ENCODE peak calls at places on chromosomes 12 and 14, in ten cellular contexts. One of them, this sample, is unnamed.

GRCh38 chr12:5230151-5230550 is 186.5 kb downstream of the KCNA5 start:
- DNase-seq in K562: no peak
- DNase-seq in cardiac muscle cell: no peak
- DNase-seq in fibroblast of mammary gland: no peak
- DNase-seq in dorsolateral prefrontal cortex: no peak
- DNase-seq in HFF-Myc: peak
- DNase-seq in thoracic aorta: no peak
- DNase-seq in pancreas: no peak
- DNase-seq in upper lobe of right lung: no peak
- DNase-seq in fibroblast of lung: peak
- DNase-seq in this sample: no peak

GRCh38 chr12:32891526-32891925 is 5.1 kb downstream of the PKP2 start:
- DNase-seq in K562: no peak
- DNase-seq in cardiac muscle cell: no peak
- DNase-seq in fibroblast of mammary gland: no peak
- DNase-seq in dorsolateral prefrontal cortex: no peak
- DNase-seq in HFF-Myc: no peak
- DNase-seq in thoracic aorta: no peak
- DNase-seq in pancreas: no peak
- DNase-seq in upper lobe of right lung: no peak
- DNase-seq in fibroblast of lung: no peak
- DNase-seq in this sample: no peak

GRCh38 chr14:40053396-40053795 is 621.2 kb upstream of the FBXO33 start:
- DNase-seq in K562: no peak
- DNase-seq in cardiac muscle cell: no peak
- DNase-seq in fibroblast of mammary gland: no peak
- DNase-seq in dorsolateral prefrontal cortex: no peak
- DNase-seq in HFF-Myc: no peak
- DNase-seq in thoracic aorta: no peak
- DNase-seq in pancreas: no peak
- DNase-seq in upper lobe of right lung: no peak
- DNase-seq in fibroblast of lung: no peak
- DNase-seq in this sample: peak

GRCh38 chr12:108307006-108307405 is 32.1 kb downstream of the CMKLR1 start:
- DNase-seq in K562: no peak
- DNase-seq in cardiac muscle cell: no peak
- DNase-seq in fibroblast of mammary gland: peak
- DNase-seq in dorsolateral prefrontal cortex: no peak
- DNase-seq in HFF-Myc: peak
- DNase-seq in thoracic aorta: no peak
- DNase-seq in pancreas: no peak
- DNase-seq in upper lobe of right lung: no peak
- DNase-seq in fibroblast of lung: peak
- DNase-seq in this sample: no peak

GRCh38 chr12:112169966-112170365 is 44.6 kb downstream of the TRAFD1 start:
- DNase-seq in K562: no peak
- DNase-seq in cardiac muscle cell: no peak
- DNase-seq in fibroblast of mammary gland: no peak
- DNase-seq in dorsolateral prefrontal cortex: no peak
- DNase-seq in HFF-Myc: no peak
- DNase-seq in thoracic aorta: no peak
- DNase-seq in pancreas: peak
- DNase-seq in upper lobe of right lung: peak
- DNase-seq in fibroblast of lung: no peak
- DNase-seq in this sample: no peak

GRCh38 chr14:33210304-33210703 is 271.6 kb downstream of the NPAS3 start:
- DNase-seq in K562: no peak
- DNase-seq in cardiac muscle cell: peak
- DNase-seq in fibroblast of mammary gland: peak
- DNase-seq in dorsolateral prefrontal cortex: no peak
- DNase-seq in HFF-Myc: peak
- DNase-seq in thoracic aorta: no peak
- DNase-seq in pancreas: no peak
- DNase-seq in upper lobe of right lung: no peak
- DNase-seq in fibroblast of lung: peak
- DNase-seq in this sample: no peak

GRCh38 chr12:3101309-3102022 is 24.3 kb downstream of the TSPAN9 start:
- DNase-seq in K562: no peak
- DNase-seq in cardiac muscle cell: no peak
- DNase-seq in fibroblast of mammary gland: no peak
- DNase-seq in dorsolateral prefrontal cortex: no peak
- DNase-seq in HFF-Myc: no peak
- DNase-seq in thoracic aorta: no peak
- DNase-seq in pancreas: no peak
- DNase-seq in upper lobe of right lung: no peak
- DNase-seq in fibroblast of lung: peak
- DNase-seq in this sample: no peak

GRCh38 chr14:57974896-57975295 is 109.0 kb upstream of the SLC35F4 start:
- DNase-seq in K562: no peak
- DNase-seq in cardiac muscle cell: no peak
- DNase-seq in fibroblast of mammary gland: no peak
- DNase-seq in dorsolateral prefrontal cortex: no peak
- DNase-seq in HFF-Myc: no peak
- DNase-seq in thoracic aorta: no peak
- DNase-seq in pancreas: no peak
- DNase-seq in upper lobe of right lung: no peak
- DNase-seq in fibroblast of lung: no peak
- DNase-seq in this sample: peak

GRCh38 chr12:8916154-8916553 is 1.8 kb downstream of the PHC1 start:
- DNase-seq in K562: no peak
- DNase-seq in cardiac muscle cell: no peak
- DNase-seq in fibroblast of mammary gland: no peak
- DNase-seq in dorsolateral prefrontal cortex: no peak
- DNase-seq in HFF-Myc: no peak
- DNase-seq in thoracic aorta: no peak
- DNase-seq in pancreas: no peak
- DNase-seq in upper lobe of right lung: no peak
- DNase-seq in fibroblast of lung: no peak
- DNase-seq in this sample: no peak

GRCh38 chr14:22231022-22231421 is 358.0 kb downstream of the DAD1 start:
- DNase-seq in K562: no peak
- DNase-seq in cardiac muscle cell: no peak
- DNase-seq in fibroblast of mammary gland: no peak
- DNase-seq in dorsolateral prefrontal cortex: no peak
- DNase-seq in HFF-Myc: no peak
- DNase-seq in thoracic aorta: no peak
- DNase-seq in pancreas: no peak
- DNase-seq in upper lobe of right lung: no peak
- DNase-seq in fibroblast of lung: no peak
- DNase-seq in this sample: no peak

GRCh38 chr14:88872976-88873375 is 48.5 kb downstream of the TTC8 start:
- DNase-seq in K562: no peak
- DNase-seq in cardiac muscle cell: no peak
- DNase-seq in fibroblast of mammary gland: no peak
- DNase-seq in dorsolateral prefrontal cortex: no peak
- DNase-seq in HFF-Myc: no peak
- DNase-seq in thoracic aorta: no peak
- DNase-seq in pancreas: no peak
- DNase-seq in upper lobe of right lung: no peak
- DNase-seq in fibroblast of lung: no peak
- DNase-seq in this sample: no peak

GRCh38 chr12:43964966-43965365 is 129.1 kb downstream of the TMEM117 start:
- DNase-seq in K562: no peak
- DNase-seq in cardiac muscle cell: no peak
- DNase-seq in fibroblast of mammary gland: peak
- DNase-seq in dorsolateral prefrontal cortex: no peak
- DNase-seq in HFF-Myc: no peak
- DNase-seq in thoracic aorta: no peak
- DNase-seq in pancreas: no peak
- DNase-seq in upper lobe of right lung: no peak
- DNase-seq in fibroblast of lung: peak
- DNase-seq in this sample: no peak

DNA sequence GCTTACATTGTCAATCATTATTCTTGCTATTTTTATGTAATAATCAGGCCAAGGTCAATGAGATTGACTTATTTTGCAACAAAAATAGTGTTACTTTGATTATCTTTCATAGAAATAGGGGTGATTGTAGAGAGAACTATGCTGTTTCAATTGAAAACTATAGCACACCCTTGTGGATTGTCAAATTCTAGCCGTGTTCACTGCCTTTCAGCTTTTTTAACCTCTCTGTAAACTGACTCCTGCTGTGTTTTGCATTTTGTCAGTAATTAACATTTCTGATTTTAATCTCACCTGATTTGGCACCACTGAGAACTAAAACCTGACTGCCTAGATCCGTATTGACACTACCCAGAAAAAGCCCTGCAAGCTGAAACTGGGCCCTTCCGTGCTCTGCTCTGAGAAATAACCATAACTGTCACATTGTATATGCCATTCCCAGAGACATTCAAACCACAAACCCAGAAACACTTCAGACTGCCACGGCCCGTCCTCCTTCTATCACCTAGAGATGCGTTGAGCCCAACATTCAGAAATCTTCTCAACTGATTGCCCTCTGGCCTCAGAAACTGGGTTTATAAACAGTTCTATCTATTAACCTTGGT is 26.6 kb upstream of the ETV6 start:
- DNase-seq in K562: no peak
- DNase-seq in cardiac muscle cell: peak
- DNase-seq in fibroblast of mammary gland: no peak
- DNase-seq in dorsolateral prefrontal cortex: no peak
- DNase-seq in HFF-Myc: no peak
- DNase-seq in thoracic aorta: no peak
- DNase-seq in pancreas: no peak
- DNase-seq in upper lobe of right lung: no peak
- DNase-seq in fibroblast of lung: no peak
- DNase-seq in this sample: no peak
- TF ChIP-seq CTCF in K562: no peak
- TF ChIP-seq CTCF in cardiac muscle cell: peak
- TF ChIP-seq CTCF in fibroblast of mammary gland: peak
- TF ChIP-seq CTCF in dorsolateral prefrontal cortex: no peak
- TF ChIP-seq CTCF in HFF-Myc: no peak
- TF ChIP-seq CTCF in thoracic aorta: no peak
- TF ChIP-seq CTCF in pancreas: no peak
- TF ChIP-seq CTCF in upper lobe of right lung: peak
- TF ChIP-seq CTCF in fibroblast of lung: no peak
- TF ChIP-seq CTCF in this sample: peak

GRCh38 chr14:96001866-96002510 is 37.2 kb upstream of the C14orf132 start:
- DNase-seq in K562: no peak
- DNase-seq in cardiac muscle cell: no peak
- DNase-seq in fibroblast of mammary gland: no peak
- DNase-seq in dorsolateral prefrontal cortex: no peak
- DNase-seq in HFF-Myc: no peak
- DNase-seq in thoracic aorta: no peak
- DNase-seq in pancreas: peak
- DNase-seq in upper lobe of right lung: no peak
- DNase-seq in fibroblast of lung: peak
- DNase-seq in this sample: no peak
- H3K4me3 ChIP-seq in K562: no peak
- H3K4me3 ChIP-seq in cardiac muscle cell: no peak
- H3K4me3 ChIP-seq in fibroblast of mammary gland: no peak
- H3K4me3 ChIP-seq in dorsolateral prefrontal cortex: no peak
- H3K4me3 ChIP-seq in HFF-Myc: no peak
- H3K4me3 ChIP-seq in thoracic aorta: no peak
- H3K4me3 ChIP-seq in pancreas: no peak
- H3K4me3 ChIP-seq in upper lobe of right lung: no peak
- H3K4me3 ChIP-seq in fibroblast of lung: no peak
- H3K4me3 ChIP-seq in this sample: no peak

GRCh38 chr14:106518054-106518943 is 991.9 kb downstream of the TMEM121 start:
- DNase-seq in K562: peak
- DNase-seq in cardiac muscle cell: no peak
- DNase-seq in fibroblast of mammary gland: no peak
- DNase-seq in dorsolateral prefrontal cortex: no peak
- DNase-seq in HFF-Myc: no peak
- DNase-seq in thoracic aorta: no peak
- DNase-seq in pancreas: no peak
- DNase-seq in upper lobe of right lung: peak
- DNase-seq in fibroblast of lung: no peak
- DNase-seq in this sample: no peak
- TF ChIP-seq CTCF in K562: peak
- TF ChIP-seq CTCF in cardiac muscle cell: no peak
- TF ChIP-seq CTCF in fibroblast of mammary gland: no peak
- TF ChIP-seq CTCF in dorsolateral prefrontal cortex: no peak
- TF ChIP-seq CTCF in HFF-Myc: no peak
- TF ChIP-seq CTCF in thoracic aorta: no peak
- TF ChIP-seq CTCF in pancreas: no peak
- TF ChIP-seq CTCF in upper lobe of right lung: peak
- TF ChIP-seq CTCF in fibroblast of lung: no peak
- TF ChIP-seq CTCF in this sample: no peak

GRCh38 chr14:93528884-93529558 is 98.3 kb downstream of the UNC79 start:
- DNase-seq in K562: no peak
- DNase-seq in cardiac muscle cell: no peak
- DNase-seq in fibroblast of mammary gland: no peak
- DNase-seq in dorsolateral prefrontal cortex: no peak
- DNase-seq in HFF-Myc: no peak
- DNase-seq in thoracic aorta: no peak
- DNase-seq in pancreas: no peak
- DNase-seq in upper lobe of right lung: no peak
- DNase-seq in fibroblast of lung: no peak
- DNase-seq in this sample: no peak

GRCh38 chr14:93527076-93527692 is 96.4 kb downstream of the UNC79 start:
- DNase-seq in K562: no peak
- DNase-seq in cardiac muscle cell: no peak
- DNase-seq in fibroblast of mammary gland: peak
- DNase-seq in dorsolateral prefrontal cortex: no peak
- DNase-seq in HFF-Myc: no peak
- DNase-seq in thoracic aorta: no peak
- DNase-seq in pancreas: no peak
- DNase-seq in upper lobe of right lung: no peak
- DNase-seq in fibroblast of lung: no peak
- DNase-seq in this sample: peak

GRCh38 chr14:93522221-93522620 is 91.5 kb downstream of the UNC79 start:
- DNase-seq in K562: no peak
- DNase-seq in cardiac muscle cell: no peak
- DNase-seq in fibroblast of mammary gland: no peak
- DNase-seq in dorsolateral prefrontal cortex: no peak
- DNase-seq in HFF-Myc: no peak
- DNase-seq in thoracic aorta: no peak
- DNase-seq in pancreas: no peak
- DNase-seq in upper lobe of right lung: no peak
- DNase-seq in fibroblast of lung: peak
- DNase-seq in this sample: no peak

GRCh38 chr14:93520053-93520607 is 89.4 kb downstream of the UNC79 start:
- DNase-seq in K562: no peak
- DNase-seq in cardiac muscle cell: no peak
- DNase-seq in fibroblast of mammary gland: peak
- DNase-seq in dorsolateral prefrontal cortex: no peak
- DNase-seq in HFF-Myc: no peak
- DNase-seq in thoracic aorta: no peak
- DNase-seq in pancreas: no peak
- DNase-seq in upper lobe of right lung: no peak
- DNase-seq in fibroblast of lung: no peak
- DNase-seq in this sample: no peak

DNA sequence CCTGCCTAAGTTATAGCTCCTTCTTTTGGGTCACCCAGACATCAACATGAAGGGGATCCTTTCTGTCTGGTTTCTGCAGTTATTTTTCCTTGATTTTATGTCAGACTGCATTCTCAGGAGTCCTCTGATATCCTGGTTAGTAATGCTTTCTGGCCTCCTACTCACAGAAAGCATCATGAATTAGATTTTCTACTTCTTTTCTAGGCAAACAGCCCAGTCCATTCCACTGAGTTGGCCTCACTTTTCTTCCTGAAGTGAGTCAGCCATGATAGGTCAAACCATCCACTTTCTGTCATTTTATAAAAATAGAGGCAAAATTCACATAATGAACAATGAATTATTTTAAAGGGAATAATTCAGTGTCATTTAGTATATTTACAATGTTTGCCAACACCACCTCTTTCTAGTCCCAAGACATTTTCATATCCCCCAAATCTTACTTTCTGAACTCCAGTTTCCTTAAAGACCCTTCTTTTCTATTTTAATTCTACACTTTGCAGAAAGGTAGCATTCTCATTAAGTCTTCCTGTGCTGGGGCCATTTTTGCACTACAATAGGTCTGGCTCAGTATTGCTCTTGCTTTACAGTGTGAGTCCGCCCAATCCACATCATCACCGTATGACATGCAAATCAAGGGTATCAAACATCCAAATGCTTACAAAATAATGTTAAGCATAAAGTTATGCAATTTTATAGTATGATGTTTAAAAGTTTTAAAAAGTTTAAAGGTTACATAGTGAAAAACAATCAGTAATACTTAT is 95.1 kb downstream of the UNC79 start:
- DNase-seq in K562: no peak
- DNase-seq in cardiac muscle cell: no peak
- DNase-seq in fibroblast of mammary gland: peak
- DNase-seq in dorsolateral prefrontal cortex: no peak
- DNase-seq in HFF-Myc: no peak
- DNase-seq in thoracic aorta: no peak
- DNase-seq in pancreas: no peak
- DNase-seq in upper lobe of right lung: no peak
- DNase-seq in fibroblast of lung: peak
- DNase-seq in this sample: no peak
- H3K4me3 ChIP-seq in K562: no peak
- H3K4me3 ChIP-seq in cardiac muscle cell: no peak
- H3K4me3 ChIP-seq in fibroblast of mammary gland: no peak
- H3K4me3 ChIP-seq in dorsolateral prefrontal cortex: no peak
- H3K4me3 ChIP-seq in HFF-Myc: no peak
- H3K4me3 ChIP-seq in thoracic aorta: no peak
- H3K4me3 ChIP-seq in pancreas: no peak
- H3K4me3 ChIP-seq in upper lobe of right lung: no peak
- H3K4me3 ChIP-seq in fibroblast of lung: no peak
- H3K4me3 ChIP-seq in this sample: no peak

This sample was measured in epithelial cell of proximal tubule.